ENCODE peak calls at places on chromosomes 16 and 17, in five cellular contexts. U is K562, S is H1, R is GM12878, Y is HepG2. P is an unnamed sample. For H3K4me1, the result is how much of the 10 kb centered on the place peaks cover.

GRCh38 chr17:11461993-11462548 is 136.2 kb upstream of the DNAH9 start:
- DNase-seq in S (no peak), R (no peak), Y (no peak), U (no peak), P (no peak)

GRCh38 chr16:65278874-65279273 is 157.0 kb upstream of the CDH11 start:
- DNase-seq in U (no peak), Y (no peak), S (no peak), R (no peak), P (no peak)

GRCh38 chr17:55598495-55598894 is 87.2 kb upstream of the SMIM36 start:
- DNase-seq in S (no peak), R (no peak), U (no peak), Y (no peak), P (no peak)

GRCh38 chr17:83061586-83061985 is 17.8 kb upstream of the METRNL start:
- DNase-seq in U (no peak), S (no peak), R (no peak), Y (no peak), P (no peak)

GRCh38 chr16:11329080-11329491 is 16.2 kb upstream of the RMI2 start:
- DNase-seq in U (no peak), S (no peak), R (peak), Y (no peak), P (peak)

GRCh38 chr16:1460602-1461138 is 14.2 kb downstream of the CLCN7 start:
- DNase-seq in R (no peak), S (no peak), U (no peak), Y (no peak), P (no peak)

GRCh38 chr17:2158011-2158410 is 103.1 kb downstream of the HIC1 start:
- DNase-seq in U (no peak), R (no peak), Y (peak), S (no peak), P (no peak)

GRCh38 chr16:85227262-85227923 is 115.1 kb upstream of the CIBAR2 start:
- DNase-seq in S (no peak), U (no peak), Y (no peak), R (peak), P (no peak)

GRCh38 chr17:65514082-65514481 is 47.4 kb downstream of the AXIN2 start:
- DNase-seq in S (no peak), R (no peak), U (no peak), Y (no peak), P (no peak)

GRCh38 chr17:6639651-6640535 is 618 bp downstream of the KIAA0753 start:
- DNase-seq in Y (no peak), S (no peak), R (no peak), U (peak), P (peak)

GRCh38 chr17:80687819-80688218 is 143.2 kb downstream of the RPTOR start:
- DNase-seq in Y (no peak), R (no peak), S (no peak), U (no peak), P (no peak)

GRCh38 chr16:24189941-24190340 is 66.2 kb upstream of the CACNG3 start:
- DNase-seq in U (no peak), S (no peak), Y (no peak), R (no peak), P (no peak)

GRCh38 chr16:24191876-24192402 is 64.2 kb upstream of the CACNG3 start:
- DNase-seq in U (no peak), Y (no peak), S (no peak), R (no peak), P (no peak)

GRCh38 chr16:24188751-24189318 is 67.3 kb upstream of the CACNG3 start:
- DNase-seq in R (no peak), U (no peak), Y (no peak), S (no peak), P (no peak)

GRCh38 chr16:24188143-24188542 is 68.0 kb upstream of the CACNG3 start:
- DNase-seq in Y (no peak), U (no peak), R (no peak), S (no peak), P (no peak)
- TF ChIP-seq CREB1 in Y (no peak), U (no peak), R (no peak), S (no peak), P (no peak)

GRCh38 chr17:59337741-59338299 is 6.4 kb downstream of the YPEL2 start:
- DNase-seq in Y (no peak), R (no peak), S (no peak), U (no peak), P (no peak)
- H3K4me1 ChIP-seq in Y (half or more), R (under half), S (under half), U (under half), P (under half)

DNA sequence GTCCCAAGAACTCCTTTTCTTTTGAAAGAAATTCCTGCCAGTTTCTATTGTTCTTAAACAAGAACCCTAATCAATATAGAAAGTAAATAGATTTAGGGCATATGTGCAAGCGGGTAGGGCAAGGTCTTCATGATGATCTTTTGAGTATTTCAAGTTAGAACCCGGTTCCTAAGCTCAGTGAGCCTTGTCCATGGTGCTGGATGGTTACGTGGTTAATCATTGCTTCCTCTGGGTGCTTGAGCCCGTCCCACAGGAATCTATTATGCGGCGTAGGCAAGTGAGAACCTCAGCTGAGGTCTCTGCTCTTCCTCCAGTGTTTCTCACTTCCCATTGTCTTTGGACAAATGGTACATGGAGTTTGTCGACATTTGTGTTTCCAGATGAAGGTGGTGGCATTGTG is 580.8 kb upstream of the EEF2KMT start:
- DNase-seq in S (peak), Y (no peak), U (peak), R (no peak), P (peak)
- TF ChIP-seq CTCF in S (no peak), Y (no peak), U (no peak), R (no peak), P (no peak)

GRCh38 chr16:8474576-8474975 is 115.7 kb downstream of the TMEM114 start:
- DNase-seq in R (no peak), U (no peak), Y (no peak), S (no peak), P (no peak)
- TF ChIP-seq CREB1 in R (no peak), U (no peak), Y (no peak), S (no peak), P (no peak)

GRCh38 chr16:19517424-19518089 is 4.3 kb downstream of the GDE1 start:
- DNase-seq in U (peak), Y (no peak), S (no peak), R (no peak), P (no peak)
- H3K4me1 ChIP-seq in U (under half), Y (half or more), S (under half), R (under half), P (under half)

GRCh38 chr16:81431554-81432353 is 12.9 kb upstream of the CMIP start:
- DNase-seq in U (no peak), S (no peak), Y (peak), R (no peak), P (no peak)
- TF ChIP-seq CTCF in U (no peak), S (no peak), Y (no peak), R (no peak), P (no peak)

GRCh38 chr16:72637306-72637705 is 410.6 kb downstream of the ZFHX3 start:
- DNase-seq in S (no peak), U (no peak), R (no peak), Y (no peak), P (no peak)
- TF ChIP-seq CREB1 in S (no peak), U (no peak), R (no peak), Y (no peak), P (no peak)

GRCh38 chr16:58123896-58124600 is 5.1 kb downstream of the CFAP20 start:
- DNase-seq in U (no peak), Y (no peak), R (no peak), S (no peak), P (no peak)
- H3K4me1 ChIP-seq in U (half or more), Y (half or more), R (under half), S (under half), P (under half)

GRCh38 chr16:73179671-73180370 is 131.9 kb upstream of the ZFHX3 start:
- DNase-seq in U (no peak), R (no peak), S (no peak), Y (no peak), P (no peak)

GRCh38 chr16:73177896-73178295 is 130.0 kb upstream of the ZFHX3 start:
- DNase-seq in U (no peak), Y (no peak), R (no peak), S (no peak), P (no peak)

GRCh38 chr16:73173396-73173795 is 125.5 kb upstream of the ZFHX3 start:
- DNase-seq in R (no peak), Y (no peak), S (no peak), U (no peak), P (no peak)

GRCh38 chr16:73172621-73173312 is 124.8 kb upstream of the ZFHX3 start:
- DNase-seq in R (no peak), S (no peak), Y (no peak), U (peak), P (peak)

DNA sequence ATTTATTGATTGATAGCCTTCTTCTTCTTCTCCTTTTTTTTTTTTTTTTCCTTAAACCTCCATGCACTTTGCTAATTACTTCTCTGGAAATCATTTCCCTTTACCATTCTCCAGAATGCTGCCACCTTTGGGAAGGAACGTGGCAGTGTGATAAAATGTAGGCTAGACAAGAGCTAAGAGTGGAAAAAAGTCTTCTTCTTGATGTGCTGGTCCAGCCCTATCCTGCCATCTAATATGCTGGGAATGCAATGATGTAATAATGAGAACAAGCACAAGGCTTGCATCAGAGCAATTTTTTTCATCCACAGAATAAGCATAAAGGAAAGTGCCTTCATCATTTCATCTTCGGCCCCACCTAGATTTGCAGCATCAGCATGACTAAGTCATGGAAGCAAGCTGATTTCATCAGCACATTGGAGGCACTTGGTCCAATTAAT is 128.7 kb upstream of the ZFHX3 start:
- DNase-seq in R (no peak), S (no peak), U (no peak), Y (peak), P (no peak)
- TF ChIP-seq CTCF in R (no peak), S (no peak), U (peak), Y (peak), P (peak)

GRCh38 chr17:32298298-32298697 is 32.7 kb downstream of the RHBDL3 start:
- DNase-seq in S (no peak), U (peak), R (no peak), Y (no peak), P (no peak)
- TF ChIP-seq CREB1 in S (no peak), U (no peak), R (no peak), Y (no peak), P (no peak)